ENCODE peak calls at places on chromosomes 6 and 20, in four cellular contexts. One of them, this sample, is unnamed.

GRCh38 chr6:137159912-137160311 is 13.5 kb downstream of the IL22RA2 start:
- DNase-seq in fibroblast of lung: no peak
- DNase-seq in adrenal gland: no peak
- DNase-seq in PC-3: no peak
- DNase-seq in this sample: no peak

GRCh38 chr20:64104667-64105451 is 2.5 kb downstream of the NPBWR2 start:
- DNase-seq in fibroblast of lung: no peak
- DNase-seq in adrenal gland: peak; percentile 45
- DNase-seq in PC-3: no peak
- DNase-seq in this sample: peak; percentile 82

GRCh38 chr20:49579195-49579594 is 11.3 kb upstream of the PTGIS start:
- DNase-seq in fibroblast of lung: no peak
- DNase-seq in adrenal gland: no peak
- DNase-seq in PC-3: no peak
- DNase-seq in this sample: no peak

GRCh38 chr20:4821590-4821989 is 99.9 kb downstream of the PRND start:
- DNase-seq in fibroblast of lung: no peak
- DNase-seq in adrenal gland: no peak
- DNase-seq in PC-3: no peak
- DNase-seq in this sample: no peak

GRCh38 chr20:45910670-45911485 is 1.1 kb downstream of the PLTP start:
- DNase-seq in fibroblast of lung: peak; percentile 100
- DNase-seq in adrenal gland: peak; percentile 100
- DNase-seq in PC-3: peak; percentile 99
- DNase-seq in this sample: peak; percentile 98

GRCh38 chr20:47150403-47151152 is 205.9 kb downstream of the ZMYND8 start:
- DNase-seq in fibroblast of lung: peak; percentile 72
- DNase-seq in adrenal gland: peak; percentile 81
- DNase-seq in PC-3: peak; percentile 82
- DNase-seq in this sample: peak; percentile 88

GRCh38 chr6:90284236-90284744 is 12.4 kb downstream of the BACH2 start:
- DNase-seq in fibroblast of lung: peak; percentile 92
- DNase-seq in adrenal gland: peak; percentile 61
- DNase-seq in PC-3: peak; percentile 90
- DNase-seq in this sample: peak; percentile 89

GRCh38 chr6:15416932-15417509 is 171.2 kb downstream of the JARID2 start:
- DNase-seq in fibroblast of lung: no peak
- DNase-seq in adrenal gland: no peak
- DNase-seq in PC-3: no peak
- DNase-seq in this sample: no peak

GRCh38 chr6:15131234-15132195 is 114.4 kb upstream of the JARID2 start:
- DNase-seq in fibroblast of lung: no peak
- DNase-seq in adrenal gland: no peak
- DNase-seq in PC-3: no peak
- DNase-seq in this sample: no peak

GRCh38 chr6:22512716-22513452 is 56.5 kb upstream of the HDGFL1 start:
- DNase-seq in fibroblast of lung: peak; percentile 76
- DNase-seq in adrenal gland: no peak
- DNase-seq in PC-3: no peak
- DNase-seq in this sample: peak; percentile 50

GRCh38 chr6:51553246-51554015 is 534.0 kb downstream of the PKHD1 start:
- DNase-seq in fibroblast of lung: no peak
- DNase-seq in adrenal gland: peak; percentile 86
- DNase-seq in PC-3: no peak
- DNase-seq in this sample: no peak

GRCh38 chr6:93177918-93178317 is 241.4 kb downstream of the EPHA7 start:
- DNase-seq in fibroblast of lung: no peak
- DNase-seq in adrenal gland: no peak
- DNase-seq in PC-3: no peak
- DNase-seq in this sample: no peak

GRCh38 chr6:84967389-84967788 is 203.0 kb upstream of the TBX18 start:
- DNase-seq in fibroblast of lung: peak; percentile 57
- DNase-seq in adrenal gland: no peak
- DNase-seq in PC-3: peak; percentile 42
- DNase-seq in this sample: peak; percentile 77

GRCh38 chr6:15462717-15463525 is 199.9 kb downstream of the DTNBP1 start:
- DNase-seq in fibroblast of lung: peak; percentile 74
- DNase-seq in adrenal gland: no peak
- DNase-seq in PC-3: peak; percentile 39
- DNase-seq in this sample: no peak

GRCh38 chr20:21936720-21937380 is 231.4 kb downstream of the PAX1 start:
- DNase-seq in fibroblast of lung: no peak
- DNase-seq in adrenal gland: no peak
- DNase-seq in PC-3: no peak
- DNase-seq in this sample: no peak

GRCh38 chr6:90186637-90187361 is 109.8 kb downstream of the BACH2 start:
- DNase-seq in fibroblast of lung: no peak
- DNase-seq in adrenal gland: no peak
- DNase-seq in PC-3: no peak
- DNase-seq in this sample: no peak

GRCh38 chr20:46562373-46563169 is 12.1 kb upstream of the OCSTAMP start:
- DNase-seq in fibroblast of lung: peak; percentile 71
- DNase-seq in adrenal gland: peak; percentile 90
- DNase-seq in PC-3: peak; percentile 74
- DNase-seq in this sample: peak; percentile 86

GRCh38 chr20:59696476-59696875 is 92.1 kb downstream of the PHACTR3 start:
- DNase-seq in fibroblast of lung: no peak
- DNase-seq in adrenal gland: no peak
- DNase-seq in PC-3: no peak
- DNase-seq in this sample: no peak

GRCh38 chr6:142377112-142377848 is 75.5 kb downstream of the ADGRG6 start:
- DNase-seq in fibroblast of lung: no peak
- DNase-seq in adrenal gland: no peak
- DNase-seq in PC-3: peak; percentile 55
- DNase-seq in this sample: no peak

GRCh38 chr6:72825265-72825918 is 203.5 kb downstream of the KCNQ5 start:
- DNase-seq in fibroblast of lung: peak; percentile 45
- DNase-seq in adrenal gland: no peak
- DNase-seq in PC-3: peak; percentile 42
- DNase-seq in this sample: no peak

GRCh38 chr6:132819405-132820145 is 5.2 kb downstream of the RPS12 start:
- DNase-seq in fibroblast of lung: peak; percentile 35
- DNase-seq in adrenal gland: no peak
- DNase-seq in PC-3: peak; percentile 51
- DNase-seq in this sample: no peak

GRCh38 chr20:20413801-20414200 is 45.9 kb downstream of the INSM1 start:
- DNase-seq in fibroblast of lung: no peak
- DNase-seq in adrenal gland: no peak
- DNase-seq in PC-3: no peak
- DNase-seq in this sample: no peak

GRCh38 chr6:170052991-170053821 is 237.7 kb downstream of the DLL1 start:
- DNase-seq in fibroblast of lung: no peak
- DNase-seq in adrenal gland: peak; percentile 48
- DNase-seq in PC-3: no peak
- DNase-seq in this sample: peak; percentile 64

GRCh38 chr6:133681880-133682279 is 207.0 kb upstream of the TCF21 start:
- DNase-seq in fibroblast of lung: peak; percentile 8
- DNase-seq in adrenal gland: no peak
- DNase-seq in PC-3: no peak
- DNase-seq in this sample: no peak

GRCh38 chr6:117440558-117441525 is 15.1 kb upstream of the ROS1 start:
- DNase-seq in fibroblast of lung: peak; percentile 95
- DNase-seq in adrenal gland: no peak
- DNase-seq in PC-3: peak; percentile 89
- DNase-seq in this sample: peak; percentile 47

GRCh38 chr6:30743099-30744053 is 889 bp upstream of the FLOT1 start:
- DNase-seq in fibroblast of lung: peak; percentile 29
- DNase-seq in adrenal gland: peak; percentile 66
- DNase-seq in PC-3: no peak
- DNase-seq in this sample: peak; percentile 58

GRCh38 chr6:35240838-35241801 is 18.4 kb upstream of the ZNF76 start:
- DNase-seq in fibroblast of lung: peak; percentile 44
- DNase-seq in adrenal gland: peak; percentile 86
- DNase-seq in PC-3: peak; percentile 88
- DNase-seq in this sample: peak; percentile 93

GRCh38 chr6:2344319-2344905 is 99.0 kb upstream of the GMDS start:
- DNase-seq in fibroblast of lung: no peak
- DNase-seq in adrenal gland: no peak
- DNase-seq in PC-3: no peak
- DNase-seq in this sample: no peak

GRCh38 chr20:25224941-25225340 is 22.9 kb upstream of the PYGB start:
- DNase-seq in fibroblast of lung: no peak
- DNase-seq in adrenal gland: no peak
- DNase-seq in PC-3: no peak
- DNase-seq in this sample: no peak

GRCh38 chr6:157143171-157143884 is 180.0 kb downstream of the TMEM242 start:
- DNase-seq in fibroblast of lung: peak; percentile 97
- DNase-seq in adrenal gland: peak; percentile 68
- DNase-seq in PC-3: peak; percentile 12
- DNase-seq in this sample: peak; percentile 96

GRCh38 chr20:1825492-1825891 is 69.7 kb upstream of the SIRPA start:
- DNase-seq in fibroblast of lung: peak; percentile 87
- DNase-seq in adrenal gland: no peak
- DNase-seq in PC-3: no peak
- DNase-seq in this sample: no peak

GRCh38 chr6:3741477-3741871 is 10.0 kb downstream of the PXDC1 start:
- DNase-seq in fibroblast of lung: no peak
- DNase-seq in adrenal gland: no peak
- DNase-seq in PC-3: no peak
- DNase-seq in this sample: peak; percentile 17

GRCh38 chr6:40413231-40413755 is 173.9 kb downstream of the LRFN2 start:
- DNase-seq in fibroblast of lung: no peak
- DNase-seq in adrenal gland: peak; percentile 60
- DNase-seq in PC-3: no peak
- DNase-seq in this sample: no peak

GRCh38 chr6:31734703-31735500 is 1.4 kb downstream of the CLIC1 start:
- DNase-seq in fibroblast of lung: peak; percentile 21
- DNase-seq in adrenal gland: peak; percentile 69
- DNase-seq in PC-3: peak; percentile 70
- DNase-seq in this sample: peak; percentile 94

GRCh38 chr20:57934007-57934805 is 224.4 kb upstream of the PMEPA1 start:
- DNase-seq in fibroblast of lung: no peak
- DNase-seq in adrenal gland: no peak
- DNase-seq in PC-3: no peak
- DNase-seq in this sample: no peak

GRCh38 chr20:53402233-53403005 is 191.2 kb downstream of the ZNF217 start:
- DNase-seq in fibroblast of lung: no peak
- DNase-seq in adrenal gland: no peak
- DNase-seq in PC-3: no peak
- DNase-seq in this sample: no peak

GRCh38 chr20:43096471-43096870 is 93.2 kb downstream of the PTPRT start:
- DNase-seq in fibroblast of lung: no peak
- DNase-seq in adrenal gland: no peak
- DNase-seq in PC-3: no peak
- DNase-seq in this sample: no peak

DNA sequence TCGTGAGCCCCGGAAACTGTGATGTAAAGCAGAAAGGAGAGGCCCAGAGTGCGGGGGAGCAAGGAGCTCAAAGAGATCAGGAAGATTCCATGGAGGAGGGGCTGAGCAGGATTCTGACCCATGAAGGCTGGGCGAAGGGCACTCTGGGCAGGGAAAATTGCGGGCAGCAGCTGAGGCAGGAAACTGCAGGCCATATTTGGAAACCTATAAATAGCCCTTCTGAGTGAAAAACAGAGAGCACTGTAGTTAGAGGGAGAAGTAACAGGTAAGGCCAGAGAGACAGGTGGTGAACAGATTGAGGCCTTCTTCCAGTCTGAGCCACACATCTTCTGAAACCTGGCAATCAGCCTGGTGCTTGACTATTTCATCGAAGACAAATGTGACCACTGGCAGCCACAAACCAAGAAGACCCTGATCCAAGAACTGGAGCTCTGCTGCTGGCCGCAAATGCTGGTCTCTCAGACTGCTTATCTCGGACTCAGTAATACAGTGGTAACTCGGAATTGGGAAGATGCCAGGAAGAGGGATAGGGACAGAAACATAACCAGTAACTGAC is 14.1 kb upstream of the BEND3 start:
- DNase-seq in fibroblast of lung: no peak
- DNase-seq in adrenal gland: peak; percentile 29
- DNase-seq in PC-3: no peak
- DNase-seq in this sample: no peak
- H3K4me1 ChIP-seq in fibroblast of lung: no peaks in the 10 kb centered on the region
- H3K4me1 ChIP-seq in adrenal gland: no peaks in the 10 kb centered on the region
- H3K4me1 ChIP-seq in PC-3: no peaks in the 10 kb centered on the region
- H3K4me1 ChIP-seq in this sample: peaks cover 4% of the 10 kb centered on the region

GRCh38 chr20:38321959-38322598 is 18.1 kb downstream of the BPI start:
- DNase-seq in fibroblast of lung: peak; percentile 81
- DNase-seq in adrenal gland: peak; percentile 61
- DNase-seq in PC-3: peak; percentile 75
- DNase-seq in this sample: peak; percentile 88
- H3K27me3 ChIP-seq in fibroblast of lung: peaks cover 12% of the 10 kb centered on the region
- H3K27me3 ChIP-seq in adrenal gland: no peaks in the 10 kb centered on the region
- H3K27me3 ChIP-seq in PC-3: no peaks in the 10 kb centered on the region
- H3K27me3 ChIP-seq in this sample: peaks cover 4% of the 10 kb centered on the region

DNA sequence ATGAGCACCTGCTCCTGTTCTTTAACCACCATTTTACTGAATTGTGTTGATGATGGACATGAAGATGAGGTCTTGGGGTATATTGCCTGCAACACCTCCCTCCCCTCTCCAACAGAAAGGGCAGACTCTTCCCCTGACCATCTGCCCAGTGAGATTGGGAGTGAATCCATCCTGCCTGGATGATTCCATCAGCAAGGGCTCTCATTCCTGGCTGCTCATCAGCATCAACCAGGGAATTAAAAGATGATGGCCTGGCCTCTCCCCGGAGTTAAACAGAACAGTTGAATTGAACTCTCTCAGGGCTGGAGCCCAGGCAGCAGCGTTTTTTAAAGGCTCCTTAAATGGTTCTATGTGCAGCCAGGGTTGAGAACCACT is 14.5 kb upstream of the MRPS18A start:
- DNase-seq in fibroblast of lung: no peak
- DNase-seq in adrenal gland: no peak
- DNase-seq in PC-3: no peak
- DNase-seq in this sample: no peak
- H3K4me1 ChIP-seq in fibroblast of lung: peaks cover 33% of the 10 kb centered on the region
- H3K4me1 ChIP-seq in adrenal gland: peaks cover 18% of the 10 kb centered on the region
- H3K4me1 ChIP-seq in PC-3: peaks cover 54% of the 10 kb centered on the region
- H3K4me1 ChIP-seq in this sample: peaks cover 30% of the 10 kb centered on the region

GRCh38 chr6:36791085-36791484 is 48.2 kb downstream of the CPNE5 start:
- DNase-seq in fibroblast of lung: no peak
- DNase-seq in adrenal gland: no peak
- DNase-seq in PC-3: no peak
- DNase-seq in this sample: no peak
- H3K27me3 ChIP-seq in fibroblast of lung: peaks cover 25% of the 10 kb centered on the region
- H3K27me3 ChIP-seq in adrenal gland: no peaks in the 10 kb centered on the region
- H3K27me3 ChIP-seq in PC-3: peaks cover 12% of the 10 kb centered on the region
- H3K27me3 ChIP-seq in this sample: no peaks in the 10 kb centered on the region